ENCODE peak calls at places on chromosomes 11 and 22, in six cellular contexts. One of them, this sample, is unnamed.

GRCh38 chr11:27698872-27699241 is 1.4 kb downstream of the BDNF start:
- DNase-seq in heart left ventricle: peak
- DNase-seq in AG04450: peak
- DNase-seq in AG09309: peak
- DNase-seq in ovary: peak
- DNase-seq in epithelial cell of esophagus: peak
- DNase-seq in this sample: peak

GRCh38 chr11:18775492-18776292 is 15.9 kb downstream of the PTPN5 start:
- DNase-seq in heart left ventricle: peak
- DNase-seq in AG04450: no peak
- DNase-seq in AG09309: no peak
- DNase-seq in ovary: no peak
- DNase-seq in epithelial cell of esophagus: peak
- DNase-seq in this sample: no peak

GRCh38 chr22:43530864-43531201 is 119.0 kb downstream of the MPPED1 start:
- DNase-seq in heart left ventricle: no peak
- DNase-seq in AG04450: no peak
- DNase-seq in AG09309: no peak
- DNase-seq in ovary: no peak
- DNase-seq in epithelial cell of esophagus: peak
- DNase-seq in this sample: no peak

GRCh38 chr11:131370090-131370751 is at the start of gene NTM:
- DNase-seq in heart left ventricle: no peak
- DNase-seq in AG04450: no peak
- DNase-seq in AG09309: peak
- DNase-seq in ovary: no peak
- DNase-seq in epithelial cell of esophagus: peak
- DNase-seq in this sample: no peak

GRCh38 chr22:18048441-18048898 is 24.1 kb upstream of the MICAL3 start:
- DNase-seq in heart left ventricle: no peak
- DNase-seq in AG04450: peak
- DNase-seq in AG09309: no peak
- DNase-seq in ovary: peak
- DNase-seq in epithelial cell of esophagus: no peak
- DNase-seq in this sample: no peak

GRCh38 chr11:32643526-32643925 is 59.9 kb downstream of the EIF3M start:
- DNase-seq in heart left ventricle: no peak
- DNase-seq in AG04450: no peak
- DNase-seq in AG09309: no peak
- DNase-seq in ovary: no peak
- DNase-seq in epithelial cell of esophagus: peak
- DNase-seq in this sample: no peak

GRCh38 chr11:115645631-115646271 is 141.5 kb upstream of the CADM1 start:
- DNase-seq in heart left ventricle: peak
- DNase-seq in AG04450: no peak
- DNase-seq in AG09309: no peak
- DNase-seq in ovary: no peak
- DNase-seq in epithelial cell of esophagus: no peak
- DNase-seq in this sample: no peak

GRCh38 chr11:68528630-68529029 is 68.1 kb downstream of the PPP6R3 start:
- DNase-seq in heart left ventricle: no peak
- DNase-seq in AG04450: no peak
- DNase-seq in AG09309: no peak
- DNase-seq in ovary: no peak
- DNase-seq in epithelial cell of esophagus: no peak
- DNase-seq in this sample: no peak

GRCh38 chr11:11313902-11314692 is 39.0 kb downstream of the CSNK2A3 start:
- DNase-seq in heart left ventricle: no peak
- DNase-seq in AG04450: no peak
- DNase-seq in AG09309: no peak
- DNase-seq in ovary: peak
- DNase-seq in epithelial cell of esophagus: no peak
- DNase-seq in this sample: no peak

GRCh38 chr11:113046866-113047265 is 85.6 kb downstream of the NCAM1 start:
- DNase-seq in heart left ventricle: no peak
- DNase-seq in AG04450: no peak
- DNase-seq in AG09309: no peak
- DNase-seq in ovary: no peak
- DNase-seq in epithelial cell of esophagus: no peak
- DNase-seq in this sample: no peak

GRCh38 chr22:20151276-20151588 is 377 bp upstream of the CCDC188 start:
- DNase-seq in heart left ventricle: no peak
- DNase-seq in AG04450: no peak
- DNase-seq in AG09309: no peak
- DNase-seq in ovary: no peak
- DNase-seq in epithelial cell of esophagus: no peak
- DNase-seq in this sample: no peak

GRCh38 chr22:29517215-29517908 is 36.2 kb downstream of the THOC5 start:
- DNase-seq in heart left ventricle: no peak
- DNase-seq in AG04450: no peak
- DNase-seq in AG09309: no peak
- DNase-seq in ovary: no peak
- DNase-seq in epithelial cell of esophagus: no peak
- DNase-seq in this sample: no peak

GRCh38 chr22:48055827-48056226 is 1293.4 kb downstream of the TBC1D22A start:
- DNase-seq in heart left ventricle: no peak
- DNase-seq in AG04450: no peak
- DNase-seq in AG09309: no peak
- DNase-seq in ovary: no peak
- DNase-seq in epithelial cell of esophagus: no peak
- DNase-seq in this sample: peak

GRCh38 chr11:69718147-69718546 is 14.3 kb upstream of the FGF19 start:
- DNase-seq in heart left ventricle: no peak
- DNase-seq in AG04450: no peak
- DNase-seq in AG09309: no peak
- DNase-seq in ovary: no peak
- DNase-seq in epithelial cell of esophagus: peak
- DNase-seq in this sample: no peak

GRCh38 chr11:68651208-68651984 is 32.9 kb upstream of the GAL start:
- DNase-seq in heart left ventricle: no peak
- DNase-seq in AG04450: no peak
- DNase-seq in AG09309: no peak
- DNase-seq in ovary: no peak
- DNase-seq in epithelial cell of esophagus: peak
- DNase-seq in this sample: peak

GRCh38 chr11:86143429-86144030 is 74.6 kb upstream of the PICALM start:
- DNase-seq in heart left ventricle: peak
- DNase-seq in AG04450: no peak
- DNase-seq in AG09309: no peak
- DNase-seq in ovary: no peak
- DNase-seq in epithelial cell of esophagus: no peak
- DNase-seq in this sample: no peak

GRCh38 chr11:61602775-61603569 is 22.1 kb upstream of the SYT7 start:
- DNase-seq in heart left ventricle: peak
- DNase-seq in AG04450: peak
- DNase-seq in AG09309: peak
- DNase-seq in ovary: peak
- DNase-seq in epithelial cell of esophagus: peak
- DNase-seq in this sample: peak

GRCh38 chr11:132095230-132096165 is 725.1 kb downstream of the NTM start:
- DNase-seq in heart left ventricle: no peak
- DNase-seq in AG04450: no peak
- DNase-seq in AG09309: no peak
- DNase-seq in ovary: no peak
- DNase-seq in epithelial cell of esophagus: no peak
- DNase-seq in this sample: no peak

GRCh38 chr11:38345286-38345685 is 1747.2 kb upstream of the RAG2 start:
- DNase-seq in heart left ventricle: no peak
- DNase-seq in AG04450: no peak
- DNase-seq in AG09309: no peak
- DNase-seq in ovary: no peak
- DNase-seq in epithelial cell of esophagus: peak
- DNase-seq in this sample: no peak

GRCh38 chr11:69867076-69868002 is 48.1 kb upstream of the FGF3 start:
- DNase-seq in heart left ventricle: no peak
- DNase-seq in AG04450: no peak
- DNase-seq in AG09309: no peak
- DNase-seq in ovary: no peak
- DNase-seq in epithelial cell of esophagus: no peak
- DNase-seq in this sample: peak

GRCh38 chr22:47110817-47111443 is 348.5 kb downstream of the TBC1D22A start:
- DNase-seq in heart left ventricle: no peak
- DNase-seq in AG04450: no peak
- DNase-seq in AG09309: no peak
- DNase-seq in ovary: peak
- DNase-seq in epithelial cell of esophagus: no peak
- DNase-seq in this sample: peak

GRCh38 chr22:46635756-46636155 is 15.6 kb downstream of the GRAMD4 start:
- DNase-seq in heart left ventricle: peak
- DNase-seq in AG04450: no peak
- DNase-seq in AG09309: no peak
- DNase-seq in ovary: no peak
- DNase-seq in epithelial cell of esophagus: no peak
- DNase-seq in this sample: no peak

GRCh38 chr22:28983788-28984441 is 77.7 kb downstream of the C22orf31 start:
- DNase-seq in heart left ventricle: no peak
- DNase-seq in AG04450: no peak
- DNase-seq in AG09309: no peak
- DNase-seq in ovary: no peak
- DNase-seq in epithelial cell of esophagus: peak
- DNase-seq in this sample: no peak

GRCh38 chr11:92391866-92392265 is 167.2 kb downstream of the FAT3 start:
- DNase-seq in heart left ventricle: no peak
- DNase-seq in AG04450: no peak
- DNase-seq in AG09309: no peak
- DNase-seq in ovary: no peak
- DNase-seq in epithelial cell of esophagus: no peak
- DNase-seq in this sample: no peak

DNA sequence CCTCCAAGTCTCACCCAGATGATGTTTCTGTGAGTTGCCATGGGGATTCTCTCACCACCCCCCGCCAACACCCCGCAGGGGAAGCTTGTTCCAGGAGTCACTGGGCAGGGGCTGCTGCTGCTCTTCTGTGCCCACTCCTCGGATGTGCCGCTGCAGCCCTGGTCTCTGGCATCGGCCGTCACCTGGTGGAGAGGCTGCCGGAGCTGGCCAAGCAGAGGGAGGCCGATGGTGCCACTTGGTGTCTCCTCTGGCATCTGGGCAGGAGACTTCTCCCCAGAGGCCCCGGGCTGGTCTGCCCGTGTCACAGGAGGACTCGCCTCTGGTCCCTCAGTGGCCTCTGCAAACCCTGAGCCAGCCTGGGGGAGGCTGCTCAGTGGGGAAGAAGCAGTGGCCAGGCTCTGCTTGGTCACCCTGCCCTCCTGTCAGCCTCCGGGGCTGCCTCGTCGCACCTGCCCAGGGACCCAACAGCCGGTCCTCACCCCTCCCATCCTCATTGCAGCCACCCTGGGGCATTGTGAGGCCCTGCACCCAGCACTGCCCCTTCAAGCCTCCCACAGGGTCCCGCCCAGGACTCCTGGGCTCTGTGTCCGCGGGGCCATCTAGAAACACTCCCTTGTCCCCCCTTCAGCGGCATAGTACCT is 420 bp upstream of the ADORA2A start:
- DNase-seq in heart left ventricle: peak
- DNase-seq in AG04450: no peak
- DNase-seq in AG09309: no peak
- DNase-seq in ovary: no peak
- DNase-seq in epithelial cell of esophagus: no peak
- DNase-seq in this sample: no peak
- H3K4me3 ChIP-seq in heart left ventricle: no peak
- H3K4me3 ChIP-seq in AG04450: no peak
- H3K4me3 ChIP-seq in AG09309: no peak
- H3K4me3 ChIP-seq in ovary: no peak
- H3K4me3 ChIP-seq in epithelial cell of esophagus: no peak
- H3K4me3 ChIP-seq in this sample: no peak

GRCh38 chr11:80031014-80031565 is 590.3 kb upstream of the TENM4 start:
- DNase-seq in heart left ventricle: no peak
- DNase-seq in AG04450: no peak
- DNase-seq in AG09309: no peak
- DNase-seq in ovary: no peak
- DNase-seq in epithelial cell of esophagus: no peak
- DNase-seq in this sample: no peak

GRCh38 chr11:80028998-80029397 is 588.2 kb upstream of the TENM4 start:
- DNase-seq in heart left ventricle: no peak
- DNase-seq in AG04450: no peak
- DNase-seq in AG09309: no peak
- DNase-seq in ovary: no peak
- DNase-seq in epithelial cell of esophagus: no peak
- DNase-seq in this sample: no peak

DNA sequence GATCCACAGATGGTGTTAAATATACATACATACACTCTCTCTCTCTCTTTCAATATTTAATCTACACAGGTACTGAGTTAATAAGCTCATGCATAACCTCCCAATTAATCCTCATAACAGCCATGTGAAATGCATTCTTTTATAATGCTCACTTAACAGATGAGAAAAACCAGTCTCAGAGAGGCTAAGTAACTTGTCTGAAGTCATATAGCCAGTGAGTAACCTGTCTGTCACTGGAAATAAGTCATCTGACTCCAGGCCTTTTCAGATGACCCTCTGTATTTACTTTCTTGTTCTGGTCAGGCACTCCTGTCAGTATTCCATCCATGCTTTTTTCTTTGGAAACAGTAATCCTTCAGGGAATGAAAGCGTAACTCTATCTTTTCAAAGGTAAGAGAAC is 594.0 kb upstream of the TENM4 start:
- DNase-seq in heart left ventricle: no peak
- DNase-seq in AG04450: no peak
- DNase-seq in AG09309: no peak
- DNase-seq in ovary: no peak
- DNase-seq in epithelial cell of esophagus: peak
- DNase-seq in this sample: no peak
- H3K4me3 ChIP-seq in heart left ventricle: no peak
- H3K4me3 ChIP-seq in AG04450: no peak
- H3K4me3 ChIP-seq in AG09309: no peak
- H3K4me3 ChIP-seq in ovary: no peak
- H3K4me3 ChIP-seq in epithelial cell of esophagus: no peak
- H3K4me3 ChIP-seq in this sample: no peak

GRCh38 chr22:37148742-37149665 is 712 bp downstream of the IL2RB start:
- DNase-seq in heart left ventricle: peak
- DNase-seq in AG04450: no peak
- DNase-seq in AG09309: no peak
- DNase-seq in ovary: no peak
- DNase-seq in epithelial cell of esophagus: no peak
- DNase-seq in this sample: no peak
- H3K4me3 ChIP-seq in heart left ventricle: no peak
- H3K4me3 ChIP-seq in AG04450: no peak
- H3K4me3 ChIP-seq in AG09309: no peak
- H3K4me3 ChIP-seq in ovary: no peak
- H3K4me3 ChIP-seq in epithelial cell of esophagus: no peak
- H3K4me3 ChIP-seq in this sample: no peak

DNA sequence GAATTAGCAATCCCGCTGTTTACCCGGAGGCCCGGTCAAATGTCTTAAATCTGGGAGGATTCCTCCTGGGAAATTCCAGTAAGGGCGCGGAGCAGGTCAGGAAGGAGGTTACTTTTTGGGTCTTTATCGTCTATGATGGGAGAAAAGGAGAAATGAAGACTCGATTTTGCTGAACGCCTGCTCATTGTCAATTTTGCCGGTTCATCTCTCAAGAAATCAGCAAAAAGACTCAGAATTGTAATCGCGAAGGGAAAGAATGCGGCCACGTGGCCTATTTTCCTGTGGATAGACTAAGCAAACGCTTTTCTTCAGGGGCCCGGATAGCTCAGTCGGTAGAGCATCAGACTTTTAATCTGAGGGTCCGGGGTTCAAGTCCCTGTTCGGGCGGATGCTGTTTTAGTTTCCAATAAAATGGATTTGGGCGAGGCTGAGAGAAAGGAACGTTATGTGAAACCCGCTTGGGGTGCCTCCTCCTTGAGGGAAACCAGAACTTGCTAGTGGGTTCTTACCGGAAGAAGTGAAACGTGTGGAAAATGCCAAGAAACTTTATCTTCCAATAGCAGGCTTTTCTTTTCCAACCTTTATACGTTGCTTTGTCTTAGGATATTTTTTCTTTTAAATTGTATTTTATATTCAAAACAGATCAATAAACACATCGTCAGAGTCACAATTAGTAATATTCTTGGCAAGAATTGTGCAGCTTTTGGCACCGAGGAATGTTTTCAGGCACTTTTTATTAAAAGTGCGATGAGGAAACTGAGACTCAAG is 45.0 kb downstream of the OR4D9 start:
- DNase-seq in heart left ventricle: no peak
- DNase-seq in AG04450: peak
- DNase-seq in AG09309: no peak
- DNase-seq in ovary: peak
- DNase-seq in epithelial cell of esophagus: peak
- DNase-seq in this sample: peak
- H3K4me3 ChIP-seq in heart left ventricle: peak
- H3K4me3 ChIP-seq in AG04450: peak
- H3K4me3 ChIP-seq in AG09309: peak
- H3K4me3 ChIP-seq in ovary: peak
- H3K4me3 ChIP-seq in epithelial cell of esophagus: peak
- H3K4me3 ChIP-seq in this sample: peak

This sample was measured in coronary artery.